ENCODE peak calls at places on chromosomes 12 and 14, in six cellular contexts. C, A, O, G, Z and D are unnamed samples.

GRCh38 chr12:119998471-119999245 is 9.6 kb downstream of the BICDL1 start:
- DNase-seq in Z (no peak), G (no peak), C (no peak), A (no peak), O (no peak), D (no peak)

GRCh38 chr12:98973395-98973794 is 328.3 kb downstream of the APAF1 start:
- DNase-seq in G (peak), Z (no peak), A (peak), O (no peak), C (no peak), D (no peak)

GRCh38 chr12:12007001-12007712 is 63.6 kb upstream of the BCL2L14 start:
- DNase-seq in C (no peak), Z (no peak), O (no peak), A (no peak), G (peak), D (no peak)

GRCh38 chr14:90399541-90400444 is 3.0 kb downstream of the CALM1 start:
- DNase-seq in Z (peak), G (peak), A (peak), C (peak), O (peak), D (peak)

GRCh38 chr12:47885566-47885965 is 19.2 kb downstream of the VDR start:
- DNase-seq in Z (no peak), A (no peak), O (no peak), G (no peak), C (no peak), D (no peak)

GRCh38 chr14:58428011-58428807 is 690 bp downstream of the KIAA0586 start:
- DNase-seq in A (peak), G (peak), O (no peak), C (peak), Z (no peak), D (peak)

GRCh38 chr14:93150227-93151206 is 34.2 kb downstream of the MOAP1 start:
- DNase-seq in Z (no peak), O (no peak), C (no peak), A (no peak), G (no peak), D (no peak)

GRCh38 chr12:51171884-51172514 is 936 bp downstream of the TFCP2 start:
- DNase-seq in A (peak), C (no peak), O (no peak), Z (no peak), G (peak), D (no peak)

GRCh38 chr12:47729233-47729632 is 3.9 kb upstream of the ENDOU start:
- DNase-seq in A (peak), Z (no peak), C (no peak), O (no peak), G (peak), D (no peak)

GRCh38 chr12:26113853-26114719 is 10.8 kb downstream of the BHLHE41 start:
- DNase-seq in A (peak), O (peak), C (no peak), G (peak), Z (peak), D (peak)

GRCh38 chr14:24071144-24071697 is at the start of gene CPNE6:
- DNase-seq in Z (no peak), G (no peak), C (no peak), A (no peak), O (peak), D (no peak)

GRCh38 chr12:42779186-42779859 is 189.8 kb upstream of the PRICKLE1 start:
- DNase-seq in A (peak), Z (no peak), C (no peak), O (no peak), G (peak), D (no peak)

GRCh38 chr14:103994535-103995184 is 52.3 kb upstream of the RD3L start:
- DNase-seq in A (no peak), O (no peak), C (no peak), G (peak), Z (no peak), D (no peak)

GRCh38 chr12:27733052-27733656 is 22.5 kb downstream of the MRPS35 start:
- DNase-seq in A (peak), G (peak), Z (no peak), C (no peak), O (no peak), D (no peak)

GRCh38 chr12:1262008-1262407 is 271.0 kb downstream of the ERC1 start:
- DNase-seq in C (no peak), G (no peak), A (no peak), Z (no peak), O (no peak), D (no peak)

GRCh38 chr12:92570056-92570753 is 132.6 kb upstream of the PLEKHG7 start:
- DNase-seq in A (peak), Z (no peak), G (peak), O (no peak), C (peak), D (peak)

GRCh38 chr12:107014050-107014449 is 27.1 kb upstream of the MTERF2 start:
- DNase-seq in A (no peak), Z (no peak), C (no peak), O (no peak), G (no peak), D (no peak)
- TF ChIP-seq CTCF in A (no peak), Z (no peak), C (peak), O (peak), G (no peak), D (peak)

GRCh38 chr14:68363841-68364711 is 428.8 kb downstream of the ZFP36L1 start:
- DNase-seq in C (no peak), G (peak), O (no peak), Z (peak), A (no peak), D (peak)
- H3K4me3 ChIP-seq in C (no peak), G (no peak), O (no peak), Z (no peak), A (no peak), D (no peak)

GRCh38 chr12:114735011-114735410 is 51.0 kb upstream of the TBX3 start:
- DNase-seq in C (no peak), O (no peak), Z (no peak), A (no peak), G (no peak), D (no peak)

GRCh38 chr12:114740448-114740847 is 56.5 kb upstream of the TBX3 start:
- DNase-seq in Z (no peak), O (no peak), A (no peak), C (no peak), G (no peak), D (no peak)

GRCh38 chr12:114741940-114742339 is 58.0 kb upstream of the TBX3 start:
- DNase-seq in Z (no peak), O (no peak), A (no peak), C (no peak), G (no peak), D (no peak)

GRCh38 chr12:114735680-114736374 is 51.9 kb upstream of the TBX3 start:
- DNase-seq in C (no peak), O (no peak), Z (no peak), G (no peak), A (no peak), D (no peak)

GRCh38 chr12:114738460-114739184 is 54.6 kb upstream of the TBX3 start:
- DNase-seq in A (no peak), Z (no peak), G (no peak), O (no peak), C (no peak), D (no peak)
- TF ChIP-seq CTCF in A (no peak), Z (no peak), G (no peak), O (no peak), C (no peak), D (no peak)

DNA sequence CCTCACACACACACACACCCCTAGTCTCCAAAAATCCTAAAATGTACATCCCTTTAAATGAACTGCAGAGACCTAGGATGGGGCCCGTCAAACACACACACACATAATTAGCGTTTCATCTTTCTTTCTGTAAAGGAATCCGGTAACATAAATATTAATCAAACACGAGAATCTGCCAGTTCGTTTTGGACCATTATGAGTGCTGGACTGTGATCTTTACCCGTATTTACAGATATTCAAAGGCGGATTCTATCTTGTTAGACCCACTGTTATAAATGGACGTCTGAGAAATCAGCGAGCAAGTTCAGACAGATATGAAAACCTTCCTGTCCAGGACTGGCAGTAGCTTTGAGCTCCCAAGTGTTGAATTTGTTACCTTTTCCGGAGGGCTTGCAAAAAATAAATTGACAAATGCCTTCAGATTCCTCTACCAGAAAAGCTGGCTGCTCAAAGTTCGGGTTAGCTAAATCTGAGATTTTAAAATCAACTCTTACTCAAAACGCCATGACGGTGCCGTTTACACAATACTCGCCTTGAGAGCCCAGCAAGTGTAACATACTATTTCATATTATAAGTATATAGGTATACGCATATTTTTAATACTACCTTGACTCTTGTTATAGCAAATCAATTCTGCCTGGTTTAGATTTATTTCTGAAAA is 27.6 kb downstream of the BCL11B start:
- DNase-seq in O (no peak), G (no peak), A (no peak), C (no peak), Z (no peak), D (no peak)
- H3K4me3 ChIP-seq in O (no peak), G (no peak), A (no peak), C (no peak), Z (no peak), D (no peak)

GRCh38 chr12:125583071-125583470 is 517.8 kb downstream of the AACS start:
- DNase-seq in G (no peak), Z (no peak), A (no peak), C (no peak), O (no peak), D (no peak)

DNA sequence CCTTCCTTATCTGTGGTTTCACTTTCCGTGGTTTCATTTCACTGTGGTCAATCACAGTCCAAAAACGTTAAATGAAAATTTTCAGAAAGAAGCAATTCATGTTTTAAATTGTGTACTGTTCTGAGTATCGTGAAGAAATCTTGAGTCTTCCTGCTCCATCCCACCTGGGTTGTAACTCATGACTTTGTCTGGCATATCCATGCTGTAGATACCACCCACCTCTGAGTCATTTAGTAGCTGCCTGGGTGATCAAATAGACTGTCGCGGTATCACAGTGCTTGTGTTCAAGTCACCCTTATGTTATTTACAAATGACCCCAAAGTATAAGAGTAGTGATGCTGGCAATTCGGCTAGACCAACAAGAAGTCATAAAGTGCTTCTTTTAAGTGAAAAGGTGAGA is 521.2 kb downstream of the AACS start:
- DNase-seq in Z (no peak), O (no peak), A (no peak), G (no peak), C (no peak), D (no peak)
- TF ChIP-seq CTCF in Z (no peak), O (no peak), A (no peak), G (no peak), C (no peak), D (no peak)

GRCh38 chr14:47676301-47676617 is 854 bp upstream of the MDGA2 start:
- DNase-seq in G (no peak), A (no peak), C (no peak), Z (no peak), O (no peak), D (no peak)

GRCh38 chr14:47675239-47675488 is 241 bp downstream of the MDGA2 start:
- DNase-seq in O (no peak), G (no peak), A (no peak), C (no peak), Z (no peak), D (no peak)

GRCh38 chr14:47674546-47675238 is 713 bp downstream of the MDGA2 start:
- DNase-seq in C (no peak), O (no peak), A (no peak), G (peak), Z (no peak), D (no peak)

GRCh38 chr14:47674148-47674545 is 1.3 kb downstream of the MDGA2 start:
- DNase-seq in G (peak), A (no peak), O (no peak), C (no peak), Z (no peak), D (no peak)

DNA sequence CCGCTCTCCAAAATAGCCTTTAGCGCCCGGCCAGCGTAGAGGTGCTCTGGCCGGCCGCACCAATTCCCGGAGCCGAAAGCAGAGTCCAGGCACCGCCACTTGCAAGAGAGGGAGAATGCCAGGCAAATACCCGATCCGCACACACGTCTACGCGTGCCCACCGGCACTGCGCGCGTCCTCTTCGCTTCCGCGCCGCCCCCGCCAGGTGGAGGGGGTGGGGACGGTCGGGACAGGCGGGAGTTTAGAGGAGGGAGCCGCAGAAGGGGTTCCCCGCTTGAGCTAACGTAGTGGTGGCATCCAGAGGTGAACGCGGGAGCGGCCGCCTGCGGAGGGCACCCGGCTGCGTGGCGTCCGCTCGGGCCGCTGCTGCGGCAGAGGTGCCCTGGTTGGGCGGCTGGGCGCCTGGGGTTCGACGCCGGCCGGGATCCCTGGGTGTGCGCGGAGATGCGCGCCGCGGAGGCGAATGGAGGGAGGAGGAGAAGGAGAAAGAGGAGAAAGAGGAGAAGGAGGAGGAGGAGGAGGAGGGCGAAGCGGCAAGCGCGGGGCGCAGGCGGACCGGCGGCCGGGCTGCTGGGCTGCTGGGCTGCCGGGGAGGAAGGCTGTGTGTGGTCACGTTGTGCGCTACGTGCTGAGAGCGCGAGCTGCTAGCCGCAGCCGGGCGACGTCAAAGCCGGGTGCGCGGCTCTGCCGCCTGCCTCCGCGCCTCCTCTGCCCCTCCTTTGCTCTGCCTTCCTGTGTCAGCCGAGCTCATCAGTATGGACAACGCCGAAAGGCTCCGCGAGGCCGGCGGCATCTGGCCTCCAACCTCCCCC is at the start of gene MDGA2:
- DNase-seq in A (no peak), Z (no peak), G (peak), O (no peak), C (no peak), D (no peak)
- H3K4me3 ChIP-seq in A (no peak), Z (peak), G (no peak), O (no peak), C (no peak), D (peak)

GRCh38 chr14:60357551-60357930 is 108.5 kb downstream of the PPM1A start:
- DNase-seq in Z (no peak), C (no peak), G (no peak), A (no peak), O (no peak), D (no peak)

GRCh38 chr14:60350366-60350720 is 101.3 kb downstream of the PPM1A start:
- DNase-seq in Z (no peak), C (no peak), A (peak), G (peak), O (no peak), D (no peak)

GRCh38 chr14:60353410-60353809 is 104.4 kb downstream of the PPM1A start:
- DNase-seq in A (no peak), Z (no peak), C (no peak), G (no peak), O (no peak), D (no peak)

GRCh38 chr14:60356921-60357550 is 108.0 kb downstream of the PPM1A start:
- DNase-seq in Z (no peak), A (no peak), G (no peak), C (no peak), O (no peak), D (peak)

GRCh38 chr14:60355768-60356167 is 106.7 kb downstream of the PPM1A start:
- DNase-seq in G (no peak), Z (no peak), C (no peak), A (no peak), O (no peak), D (no peak)
- TF ChIP-seq CTCF in G (no peak), Z (no peak), C (no peak), A (no peak), O (no peak), D (no peak)